ENCODE peak calls at places on chromosomes 7 and 10, in five cellular contexts. Q is AG04449; F is fibroblast of pulmonary artery; J is CD8-positive, alpha-beta T cell; M is fibroblast of lung. L is an unnamed sample.

GRCh38 chr10:78960316-78960800 is 108.4 kb upstream of the ZMIZ1 start:
- DNase-seq in Q (no peak), M (peak), F (peak), J (no peak), L (peak)

GRCh38 chr10:68406815-68407585 is at the start of gene RUFY2:
- DNase-seq in J (peak), F (peak), M (peak), Q (peak), L (peak)

GRCh38 chr7:117995850-117996650 is 122.8 kb upstream of the CTTNBP2 start:
- DNase-seq in M (peak), Q (no peak), F (no peak), J (no peak), L (peak)

GRCh38 chr10:44928462-44928861 is 17.3 kb downstream of the TMEM72 start:
- DNase-seq in M (no peak), J (no peak), F (no peak), Q (no peak), L (no peak)

GRCh38 chr7:88306590-88307048 is at the start of gene STEAP4:
- DNase-seq in F (peak), Q (no peak), J (no peak), M (peak), L (peak)

GRCh38 chr7:116955801-116956514 is 2.7 kb downstream of the ST7 start:
- DNase-seq in F (peak), Q (no peak), M (peak), J (no peak), L (peak)

GRCh38 chr7:158966780-158967390 is 110.5 kb downstream of the DYNC2I1 start:
- DNase-seq in F (no peak), J (no peak), Q (no peak), M (no peak), L (no peak)

GRCh38 chr7:134890246-134891240 is 95.8 kb upstream of the AGBL3 start:
- DNase-seq in F (peak), M (peak), Q (no peak), J (no peak), L (peak)

GRCh38 chr10:79582096-79582495 is 21.9 kb upstream of the SFTPA2 start:
- DNase-seq in Q (no peak), F (no peak), M (no peak), J (no peak), L (no peak)

GRCh38 chr7:37488163-37488759 is 39.6 kb upstream of the ELMO1 start:
- DNase-seq in Q (no peak), F (peak), M (peak), J (no peak), L (peak)

GRCh38 chr10:107166378-107166777 is 1.9 kb upstream of the SORCS1 start:
- DNase-seq in Q (no peak), J (no peak), M (no peak), F (no peak), L (no peak)

GRCh38 chr7:24740821-24741220 is 16.4 kb downstream of the GSDME start:
- DNase-seq in J (no peak), M (no peak), Q (no peak), F (no peak), L (no peak)

GRCh38 chr7:156560075-156560474 is 80.5 kb upstream of the RNF32 start:
- DNase-seq in J (no peak), F (no peak), Q (no peak), M (no peak), L (no peak)

GRCh38 chr7:37408885-37409248 is 39.8 kb downstream of the ELMO1 start:
- DNase-seq in F (no peak), J (no peak), Q (no peak), M (no peak), L (no peak)

GRCh38 chr10:84308481-84309304 is 19.7 kb upstream of the CCSER2 start:
- DNase-seq in Q (peak), J (peak), M (peak), F (peak), L (peak)

GRCh38 chr7:8991159-8991558 is 557.8 kb downstream of the NXPH1 start:
- DNase-seq in J (no peak), F (no peak), M (no peak), Q (no peak), L (no peak)

GRCh38 chr7:582931-583330 is 63.3 kb upstream of the PDGFA start:
- DNase-seq in F (no peak), M (no peak), Q (no peak), J (no peak), L (no peak)

GRCh38 chr10:132585732-132586722 is 48.4 kb downstream of the INPP5A start:
- DNase-seq in Q (no peak), M (no peak), F (no peak), J (no peak), L (no peak)

GRCh38 chr10:131954356-131954965 is 27.3 kb downstream of the BNIP3 start:
- DNase-seq in Q (no peak), F (no peak), M (no peak), J (no peak), L (no peak)

GRCh38 chr7:112162161-112163020 is 43.8 kb downstream of the DOCK4 start:
- DNase-seq in Q (no peak), J (no peak), M (peak), F (peak), L (peak)

GRCh38 chr10:124666494-124666893 is 77.7 kb downstream of the FAM53B start:
- DNase-seq in J (no peak), M (no peak), F (no peak), Q (no peak), L (no peak)

GRCh38 chr7:151089893-151090730 is 3.8 kb downstream of the AGAP3 start:
- DNase-seq in F (no peak), Q (no peak), J (no peak), M (no peak), L (no peak)

GRCh38 chr7:80088705-80089104 is 45.9 kb upstream of the GNAI1 start:
- DNase-seq in J (no peak), Q (no peak), F (peak), M (peak), L (no peak)

GRCh38 chr10:33414841-33415240 is 80.4 kb upstream of the NRP1 start:
- DNase-seq in J (no peak), M (peak), F (no peak), Q (peak), L (no peak)

GRCh38 chr7:46603780-46604725 is 683.0 kb upstream of the IGFBP3 start:
- DNase-seq in J (no peak), F (peak), Q (no peak), M (peak), L (peak)

GRCh38 chr10:110208614-110209398 is 1.4 kb downstream of the MXI1 start:
- DNase-seq in M (peak), J (peak), F (peak), Q (no peak), L (peak)

GRCh38 chr10:73810735-73811465 is 498 bp downstream of the NDST2 start:
- DNase-seq in M (peak), Q (no peak), F (peak), J (peak), L (peak)

GRCh38 chr10:11345224-11346054 is 266.0 kb downstream of the USP6NL start:
- DNase-seq in M (no peak), J (no peak), F (peak), Q (no peak), L (no peak)

GRCh38 chr7:150938566-150938965 is 39.6 kb downstream of the KCNH2 start:
- DNase-seq in J (no peak), Q (no peak), F (no peak), M (no peak), L (no peak)

GRCh38 chr7:81299711-81300110 is 380.9 kb upstream of the SEMA3C start:
- DNase-seq in F (peak), J (no peak), M (peak), Q (no peak), L (no peak)
- H3K4me3 ChIP-seq in F (no peak), J (no peak), M (no peak), Q (no peak), L (no peak)

GRCh38 chr10:31467791-31468535 is 148.9 kb downstream of the ZEB1 start:
- DNase-seq in M (peak), F (peak), J (no peak), Q (no peak), L (no peak)
- TF ChIP-seq CTCF in M (peak), F (peak), J (no peak), Q (no peak), L (peak)

GRCh38 chr10:122140477-122140902 is 130.6 kb upstream of the BTBD16 start:
- DNase-seq in Q (no peak), F (peak), M (peak), J (no peak), L (peak)
- H3K4me3 ChIP-seq in Q (no peak), F (no peak), M (no peak), J (no peak), L (no peak)

GRCh38 chr10:7525314-7526016 is 114.6 kb upstream of the SFMBT2 start:
- DNase-seq in J (peak), M (peak), Q (peak), F (peak), L (peak)

GRCh38 chr10:7532723-7533498 is 122.1 kb upstream of the SFMBT2 start:
- DNase-seq in F (no peak), Q (no peak), M (no peak), J (no peak), L (no peak)

GRCh38 chr10:7526017-7526400 is 115.2 kb upstream of the SFMBT2 start:
- DNase-seq in J (no peak), F (no peak), M (no peak), Q (no peak), L (no peak)

GRCh38 chr10:7527468-7527867 is 116.6 kb upstream of the SFMBT2 start:
- DNase-seq in M (no peak), Q (no peak), F (no peak), J (no peak), L (no peak)

GRCh38 chr10:7529638-7530037 is 118.8 kb upstream of the SFMBT2 start:
- DNase-seq in F (peak), Q (no peak), J (no peak), M (no peak), L (no peak)
- TF ChIP-seq CTCF in F (peak), Q (no peak), J (no peak), M (peak), L (peak)

DNA sequence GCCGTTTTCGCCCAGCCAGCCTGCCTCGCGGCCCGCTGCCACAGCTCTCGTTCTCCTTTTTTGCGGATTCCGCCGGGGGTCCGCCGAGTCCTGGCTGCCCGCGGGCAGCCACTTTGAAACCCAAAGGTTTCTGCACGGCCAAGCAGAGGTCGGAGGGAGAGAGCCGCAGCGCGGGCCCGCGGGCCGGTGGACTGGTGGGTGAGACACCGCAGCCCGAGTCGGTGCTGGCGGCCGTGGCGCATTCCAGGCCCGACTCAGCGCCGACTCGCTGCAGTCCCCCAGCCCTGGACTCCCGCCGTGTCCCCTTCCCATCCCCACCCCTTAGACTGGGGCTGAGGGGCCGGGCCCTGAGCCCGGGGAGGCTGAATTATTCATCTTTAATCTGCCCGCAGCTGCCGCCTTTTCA is 2.4 kb downstream of the PAX2 start:
- DNase-seq in F (no peak), Q (no peak), M (no peak), J (no peak), L (no peak)
- H3K4me3 ChIP-seq in F (no peak), Q (no peak), M (no peak), J (no peak), L (no peak)